ENCODE peak calls at places on chromosomes 3 and 15, in four cellular contexts. One of them, this sample, is unnamed.

GRCh38 chr15:88834211-88834812 is 31.1 kb downstream of the ACAN start:
- DNase-seq in HepG2: no peak
- DNase-seq in K562: peak
- DNase-seq in WTC11: peak
- DNase-seq in this sample: peak

GRCh38 chr15:69305204-69305931 is 6.7 kb downstream of the PAQR5 start:
- DNase-seq in K562: peak
- DNase-seq in HepG2: peak
- DNase-seq in WTC11: no peak
- DNase-seq in this sample: no peak

GRCh38 chr15:90895571-90896117 is 7.5 kb upstream of the MAN2A2 start:
- DNase-seq in WTC11: no peak
- DNase-seq in HepG2: no peak
- DNase-seq in K562: peak
- DNase-seq in this sample: peak

GRCh38 chr3:56845505-56845904 is 43.8 kb upstream of the ARHGEF3 start:
- DNase-seq in WTC11: no peak
- DNase-seq in K562: no peak
- DNase-seq in HepG2: no peak
- DNase-seq in this sample: no peak

GRCh38 chr3:167761302-167761701 is 25.8 kb downstream of the SERPINI1 start:
- DNase-seq in HepG2: no peak
- DNase-seq in WTC11: no peak
- DNase-seq in K562: no peak
- DNase-seq in this sample: no peak

GRCh38 chr3:185024406-185024805 is 128.5 kb downstream of the C3orf70 start:
- DNase-seq in K562: no peak
- DNase-seq in WTC11: no peak
- DNase-seq in HepG2: no peak
- DNase-seq in this sample: no peak

GRCh38 chr15:45307230-45307924 is 55.3 kb downstream of the SLC28A2 start:
- DNase-seq in K562: no peak
- DNase-seq in HepG2: peak
- DNase-seq in WTC11: no peak
- DNase-seq in this sample: peak

GRCh38 chr3:141795311-141795710 is 32.1 kb downstream of the GRK7 start:
- DNase-seq in WTC11: no peak
- DNase-seq in HepG2: no peak
- DNase-seq in K562: no peak
- DNase-seq in this sample: no peak

GRCh38 chr3:25306066-25306465 is 122.0 kb upstream of the RARB start:
- DNase-seq in HepG2: no peak
- DNase-seq in K562: no peak
- DNase-seq in WTC11: no peak
- DNase-seq in this sample: no peak

GRCh38 chr3:146160964-146161724 is at the start of gene PLOD2:
- DNase-seq in K562: peak
- DNase-seq in HepG2: peak
- DNase-seq in WTC11: peak
- DNase-seq in this sample: peak

GRCh38 chr3:119206611-119207511 is 33.5 kb downstream of the UPK1B start:
- DNase-seq in HepG2: no peak
- DNase-seq in K562: no peak
- DNase-seq in WTC11: no peak
- DNase-seq in this sample: no peak

GRCh38 chr3:36911990-36912804 is 32.7 kb downstream of the TRANK1 start:
- DNase-seq in HepG2: peak
- DNase-seq in K562: peak
- DNase-seq in WTC11: no peak
- DNase-seq in this sample: no peak

GRCh38 chr3:110711851-110712396 is 359.7 kb upstream of the NECTIN3 start:
- DNase-seq in HepG2: no peak
- DNase-seq in K562: no peak
- DNase-seq in WTC11: peak
- DNase-seq in this sample: no peak

GRCh38 chr3:183991403-183991802 is 26.3 kb downstream of the ABCC5 start:
- DNase-seq in K562: no peak
- DNase-seq in HepG2: peak
- DNase-seq in WTC11: no peak
- DNase-seq in this sample: no peak

GRCh38 chr3:115838786-115839185 is 215.5 kb downstream of the GAP43 start:
- DNase-seq in K562: no peak
- DNase-seq in WTC11: no peak
- DNase-seq in HepG2: no peak
- DNase-seq in this sample: no peak

GRCh38 chr3:115835946-115836345 is 212.6 kb downstream of the GAP43 start:
- DNase-seq in WTC11: no peak
- DNase-seq in HepG2: no peak
- DNase-seq in K562: no peak
- DNase-seq in this sample: no peak

GRCh38 chr3:115834068-115834467 is 210.8 kb downstream of the GAP43 start:
- DNase-seq in HepG2: no peak
- DNase-seq in K562: no peak
- DNase-seq in WTC11: no peak
- DNase-seq in this sample: no peak

GRCh38 chr3:115839246-115839645 is 215.9 kb downstream of the GAP43 start:
- DNase-seq in WTC11: no peak
- DNase-seq in HepG2: no peak
- DNase-seq in K562: no peak
- DNase-seq in this sample: no peak

DNA sequence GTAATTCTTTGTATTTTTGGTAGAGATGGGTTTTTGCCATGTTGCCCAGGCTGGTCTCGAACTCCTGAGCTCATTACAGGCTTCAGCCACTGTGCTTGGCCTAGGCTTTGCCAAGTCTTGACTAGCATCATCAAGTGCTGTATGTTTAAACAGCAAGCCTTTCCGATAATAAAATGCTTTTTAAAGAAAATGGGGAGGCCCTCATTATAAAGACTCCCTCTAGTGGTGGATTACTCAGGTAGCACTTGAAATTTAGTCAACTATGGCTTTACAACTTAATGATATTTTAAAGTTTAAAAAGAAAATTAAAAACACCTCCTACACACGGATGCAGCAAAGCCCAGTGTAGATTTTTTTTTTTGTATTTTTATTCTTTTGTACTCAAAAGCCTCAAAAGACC is 213.6 kb downstream of the GAP43 start:
- DNase-seq in HepG2: no peak
- DNase-seq in WTC11: no peak
- DNase-seq in K562: peak
- DNase-seq in this sample: peak
- TF ChIP-seq FOXJ3 in HepG2: no peak
- TF ChIP-seq FOXJ3 in WTC11: no peak
- TF ChIP-seq FOXJ3 in K562: no peak
- TF ChIP-seq FOXJ3 in this sample: no peak

GRCh38 chr3:155070316-155070715 is 9.8 kb upstream of the MME start:
- DNase-seq in HepG2: no peak
- DNase-seq in WTC11: no peak
- DNase-seq in K562: no peak
- DNase-seq in this sample: no peak

GRCh38 chr3:155069729-155070128 is 10.4 kb upstream of the MME start:
- DNase-seq in HepG2: no peak
- DNase-seq in WTC11: no peak
- DNase-seq in K562: no peak
- DNase-seq in this sample: no peak

GRCh38 chr3:155075200-155075599 is 4.9 kb upstream of the MME start:
- DNase-seq in K562: no peak
- DNase-seq in WTC11: no peak
- DNase-seq in HepG2: no peak
- DNase-seq in this sample: no peak

GRCh38 chr3:155065537-155065936 is 14.6 kb upstream of the MME start:
- DNase-seq in WTC11: no peak
- DNase-seq in HepG2: no peak
- DNase-seq in K562: peak
- DNase-seq in this sample: no peak

GRCh38 chr3:155070932-155071387 is 9.2 kb upstream of the MME start:
- DNase-seq in K562: peak
- DNase-seq in HepG2: no peak
- DNase-seq in WTC11: no peak
- DNase-seq in this sample: peak
- TF ChIP-seq FOXJ3 in K562: no peak
- TF ChIP-seq FOXJ3 in HepG2: no peak
- TF ChIP-seq FOXJ3 in WTC11: no peak
- TF ChIP-seq FOXJ3 in this sample: no peak

DNA sequence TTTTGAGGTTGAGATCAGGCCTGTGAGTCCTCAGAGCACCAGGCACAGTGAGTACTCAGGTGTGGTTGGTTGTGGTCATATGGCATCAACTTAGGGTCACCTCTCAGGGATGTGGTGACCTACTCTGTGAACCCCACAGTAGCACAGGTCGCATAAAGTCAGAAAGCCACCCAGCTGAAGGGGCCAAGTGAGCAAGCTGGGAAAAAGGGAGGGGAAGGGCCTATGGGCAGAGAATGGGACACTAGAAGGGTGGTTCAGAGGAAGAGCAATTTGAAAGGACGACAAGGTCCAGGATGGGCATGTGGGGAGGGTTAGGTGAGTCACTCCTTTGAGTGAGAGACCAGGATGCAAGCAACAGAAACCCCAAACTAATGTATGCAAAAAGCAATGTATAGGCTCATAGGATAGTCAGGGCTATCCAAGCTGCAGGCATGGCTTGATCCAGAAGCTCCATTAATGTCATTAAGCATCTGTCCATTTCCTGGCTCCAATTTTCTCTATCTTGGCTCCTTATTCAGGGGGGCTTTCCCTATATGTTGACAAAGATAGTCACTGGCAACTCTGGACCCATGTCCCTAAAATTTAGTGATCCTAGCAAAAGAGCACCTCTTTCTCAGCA is 33.5 kb downstream of the HMCES start:
- DNase-seq in HepG2: no peak
- DNase-seq in WTC11: no peak
- DNase-seq in K562: no peak
- DNase-seq in this sample: no peak
- TF ChIP-seq FOXJ3 in HepG2: no peak
- TF ChIP-seq FOXJ3 in WTC11: no peak
- TF ChIP-seq FOXJ3 in K562: no peak
- TF ChIP-seq FOXJ3 in this sample: no peak

GRCh38 chr3:85846940-85847339 is 888.2 kb downstream of the CADM2 start:
- DNase-seq in WTC11: no peak
- DNase-seq in K562: no peak
- DNase-seq in HepG2: no peak
- DNase-seq in this sample: peak
- TF ChIP-seq FOXJ3 in WTC11: no peak
- TF ChIP-seq FOXJ3 in K562: no peak
- TF ChIP-seq FOXJ3 in HepG2: no peak
- TF ChIP-seq FOXJ3 in this sample: no peak

DNA sequence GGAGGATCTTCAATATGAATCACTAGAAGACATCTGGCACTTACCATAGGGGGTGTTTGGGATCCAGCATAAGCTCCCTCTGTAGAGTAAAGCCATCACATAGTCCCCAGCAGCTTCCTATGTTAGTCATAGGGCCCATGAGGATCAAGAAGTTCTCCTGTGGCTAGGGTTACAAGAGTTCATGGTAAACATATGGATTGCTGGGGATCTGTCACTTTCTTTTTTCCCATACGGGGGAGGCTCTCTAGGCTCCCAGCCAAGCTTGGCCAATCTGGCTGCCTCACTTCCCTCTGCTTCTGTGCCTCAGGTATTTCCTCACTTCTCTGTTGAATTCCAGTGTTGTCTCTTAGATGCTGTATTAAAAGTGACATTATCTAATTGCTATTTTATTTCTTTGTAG is 597.9 kb downstream of the PDCD6IP start:
- DNase-seq in HepG2: no peak
- DNase-seq in WTC11: no peak
- DNase-seq in K562: no peak
- DNase-seq in this sample: no peak
- TF ChIP-seq FOXJ3 in HepG2: no peak
- TF ChIP-seq FOXJ3 in WTC11: no peak
- TF ChIP-seq FOXJ3 in K562: no peak
- TF ChIP-seq FOXJ3 in this sample: no peak

GRCh38 chr3:71847794-71848193 is 62.8 kb upstream of the PROK2 start:
- DNase-seq in WTC11: no peak
- DNase-seq in K562: no peak
- DNase-seq in HepG2: no peak
- DNase-seq in this sample: no peak

GRCh38 chr3:71851878-71852277 is 66.9 kb upstream of the PROK2 start:
- DNase-seq in K562: no peak
- DNase-seq in HepG2: no peak
- DNase-seq in WTC11: no peak
- DNase-seq in this sample: no peak

GRCh38 chr3:71850654-71851053 is 65.7 kb upstream of the PROK2 start:
- DNase-seq in K562: no peak
- DNase-seq in HepG2: no peak
- DNase-seq in WTC11: no peak
- DNase-seq in this sample: no peak

GRCh38 chr3:71849674-71850073 is 64.7 kb upstream of the PROK2 start:
- DNase-seq in HepG2: no peak
- DNase-seq in K562: no peak
- DNase-seq in WTC11: no peak
- DNase-seq in this sample: no peak

DNA sequence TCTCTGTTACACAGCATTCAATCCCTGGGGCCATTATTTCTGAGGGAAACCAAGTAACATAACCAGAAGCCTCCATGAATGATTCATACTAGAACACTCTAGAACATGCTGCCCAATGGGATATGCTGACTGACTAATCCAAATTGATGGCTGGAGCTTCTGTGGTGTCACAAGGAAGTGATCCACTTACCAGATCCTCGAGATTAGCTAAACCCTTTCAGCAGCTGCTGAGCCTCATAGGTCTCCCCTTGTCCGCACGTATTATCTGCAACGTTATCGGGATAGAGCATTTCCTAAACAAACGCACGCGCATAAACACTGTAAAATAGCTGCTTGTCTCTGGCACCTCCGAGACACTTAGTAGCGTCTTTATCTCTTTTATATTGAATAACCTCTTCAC is 61.2 kb upstream of the PROK2 start:
- DNase-seq in HepG2: no peak
- DNase-seq in WTC11: no peak
- DNase-seq in K562: no peak
- DNase-seq in this sample: no peak
- TF ChIP-seq FOXJ3 in HepG2: no peak
- TF ChIP-seq FOXJ3 in WTC11: no peak
- TF ChIP-seq FOXJ3 in K562: no peak
- TF ChIP-seq FOXJ3 in this sample: no peak

DNA sequence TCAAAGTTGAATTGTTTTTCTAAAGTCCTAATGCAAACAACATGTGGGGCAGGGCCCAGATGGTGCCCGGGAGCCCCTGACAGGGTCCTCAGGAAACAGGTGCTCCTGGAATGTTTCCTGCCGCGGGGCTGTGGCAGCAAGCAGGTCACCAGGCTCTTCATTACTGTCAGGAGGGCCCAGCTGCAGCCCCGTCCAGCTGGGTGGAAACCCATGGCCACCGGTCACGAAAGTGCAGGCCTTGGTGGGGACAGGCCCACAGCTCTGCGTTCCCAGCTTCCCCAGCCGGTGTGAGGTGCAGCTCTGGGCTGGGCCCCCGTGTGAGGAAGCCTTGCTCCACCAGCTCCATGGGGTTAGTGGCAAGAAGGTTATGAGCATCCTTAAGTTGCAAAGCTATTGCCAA is 63.9 kb upstream of the GATA2 start:
- DNase-seq in K562: no peak
- DNase-seq in WTC11: no peak
- DNase-seq in HepG2: no peak
- DNase-seq in this sample: peak
- TF ChIP-seq FOXJ3 in K562: no peak
- TF ChIP-seq FOXJ3 in WTC11: no peak
- TF ChIP-seq FOXJ3 in HepG2: no peak
- TF ChIP-seq FOXJ3 in this sample: no peak